ENCODE peak calls at places on chromosomes 3 and 15, in ten cellular contexts. One of them, this sample, is unnamed. For H3K4me1, the result is how much of the 10 kb centered on the place peaks cover.

GRCh38 chr15:98504998-98505397 is 143.3 kb upstream of the IGF1R start:
- DNase-seq in right lobe of liver: no peak
- DNase-seq in CD4-positive, alpha-beta memory T cell: no peak
- DNase-seq in psoas muscle: no peak
- DNase-seq in esophagus squamous epithelium: no peak
- DNase-seq in mammary epithelial cell: no peak
- DNase-seq in ovary: no peak
- DNase-seq in MM.1S: no peak
- DNase-seq in spleen: no peak
- DNase-seq in CD8-positive, alpha-beta memory T cell: no peak
- DNase-seq in this sample: no peak

GRCh38 chr15:64387562-64388168 is at the start of gene TRIP4:
- DNase-seq in CD4-positive, alpha-beta memory T cell: peak
- DNase-seq in mammary epithelial cell: peak
- DNase-seq in CD8-positive, alpha-beta memory T cell: peak
- DNase-seq in right lobe of liver: peak
- DNase-seq in MM.1S: peak
- DNase-seq in esophagus squamous epithelium: peak
- DNase-seq in psoas muscle: peak
- DNase-seq in ovary: peak
- DNase-seq in spleen: peak
- DNase-seq in this sample: peak

GRCh38 chr15:68652141-68652540 is 73.3 kb downstream of the CORO2B start:
- DNase-seq in ovary: no peak
- DNase-seq in mammary epithelial cell: no peak
- DNase-seq in right lobe of liver: no peak
- DNase-seq in psoas muscle: no peak
- DNase-seq in MM.1S: no peak
- DNase-seq in CD8-positive, alpha-beta memory T cell: no peak
- DNase-seq in CD4-positive, alpha-beta memory T cell: no peak
- DNase-seq in spleen: peak
- DNase-seq in esophagus squamous epithelium: no peak
- DNase-seq in this sample: no peak

GRCh38 chr3:3232251-3232650 is 52.8 kb upstream of the CRBN start:
- DNase-seq in CD8-positive, alpha-beta memory T cell: no peak
- DNase-seq in mammary epithelial cell: no peak
- DNase-seq in spleen: no peak
- DNase-seq in psoas muscle: no peak
- DNase-seq in esophagus squamous epithelium: no peak
- DNase-seq in MM.1S: no peak
- DNase-seq in right lobe of liver: no peak
- DNase-seq in CD4-positive, alpha-beta memory T cell: no peak
- DNase-seq in ovary: no peak
- DNase-seq in this sample: no peak

GRCh38 chr15:97909291-97909891 is 51.1 kb upstream of the ARRDC4 start:
- DNase-seq in spleen: peak
- DNase-seq in mammary epithelial cell: peak
- DNase-seq in MM.1S: peak
- DNase-seq in CD8-positive, alpha-beta memory T cell: no peak
- DNase-seq in esophagus squamous epithelium: peak
- DNase-seq in psoas muscle: peak
- DNase-seq in right lobe of liver: peak
- DNase-seq in CD4-positive, alpha-beta memory T cell: peak
- DNase-seq in ovary: peak
- DNase-seq in this sample: peak

GRCh38 chr15:23648920-23649515 is 1.4 kb upstream of the MAGEL2 start:
- DNase-seq in CD8-positive, alpha-beta memory T cell: no peak
- DNase-seq in esophagus squamous epithelium: no peak
- DNase-seq in spleen: no peak
- DNase-seq in right lobe of liver: no peak
- DNase-seq in psoas muscle: peak
- DNase-seq in mammary epithelial cell: no peak
- DNase-seq in MM.1S: peak
- DNase-seq in CD4-positive, alpha-beta memory T cell: no peak
- DNase-seq in ovary: peak
- DNase-seq in this sample: peak

GRCh38 chr15:51203797-51204196 is 109.1 kb upstream of the TNFAIP8L3 start:
- DNase-seq in ovary: no peak
- DNase-seq in right lobe of liver: no peak
- DNase-seq in CD4-positive, alpha-beta memory T cell: no peak
- DNase-seq in CD8-positive, alpha-beta memory T cell: no peak
- DNase-seq in MM.1S: no peak
- DNase-seq in mammary epithelial cell: peak
- DNase-seq in esophagus squamous epithelium: no peak
- DNase-seq in spleen: no peak
- DNase-seq in psoas muscle: no peak
- DNase-seq in this sample: peak

GRCh38 chr3:77620009-77620408 is 580.1 kb downstream of the ROBO2 start:
- DNase-seq in CD4-positive, alpha-beta memory T cell: no peak
- DNase-seq in ovary: no peak
- DNase-seq in right lobe of liver: no peak
- DNase-seq in mammary epithelial cell: no peak
- DNase-seq in CD8-positive, alpha-beta memory T cell: no peak
- DNase-seq in spleen: no peak
- DNase-seq in psoas muscle: no peak
- DNase-seq in esophagus squamous epithelium: no peak
- DNase-seq in MM.1S: no peak
- DNase-seq in this sample: peak

GRCh38 chr15:72784233-72784876 is 797 bp upstream of the ADPGK start:
- DNase-seq in CD4-positive, alpha-beta memory T cell: no peak
- DNase-seq in esophagus squamous epithelium: no peak
- DNase-seq in mammary epithelial cell: peak
- DNase-seq in spleen: no peak
- DNase-seq in psoas muscle: no peak
- DNase-seq in ovary: no peak
- DNase-seq in CD8-positive, alpha-beta memory T cell: no peak
- DNase-seq in MM.1S: peak
- DNase-seq in right lobe of liver: no peak
- DNase-seq in this sample: peak

GRCh38 chr15:85407421-85408269 is 27.2 kb downstream of the AKAP13 start:
- DNase-seq in esophagus squamous epithelium: no peak
- DNase-seq in mammary epithelial cell: peak
- DNase-seq in MM.1S: peak
- DNase-seq in spleen: no peak
- DNase-seq in ovary: no peak
- DNase-seq in CD4-positive, alpha-beta memory T cell: peak
- DNase-seq in right lobe of liver: no peak
- DNase-seq in CD8-positive, alpha-beta memory T cell: no peak
- DNase-seq in psoas muscle: no peak
- DNase-seq in this sample: peak

GRCh38 chr3:122794779-122795673 is at the start of gene SLC49A4:
- DNase-seq in mammary epithelial cell: peak
- DNase-seq in ovary: peak
- DNase-seq in psoas muscle: peak
- DNase-seq in spleen: peak
- DNase-seq in esophagus squamous epithelium: no peak
- DNase-seq in CD8-positive, alpha-beta memory T cell: peak
- DNase-seq in CD4-positive, alpha-beta memory T cell: peak
- DNase-seq in right lobe of liver: peak
- DNase-seq in MM.1S: peak
- DNase-seq in this sample: peak

GRCh38 chr3:65778966-65779365 is 259.8 kb downstream of the MAGI1 start:
- DNase-seq in MM.1S: no peak
- DNase-seq in CD8-positive, alpha-beta memory T cell: no peak
- DNase-seq in spleen: no peak
- DNase-seq in right lobe of liver: no peak
- DNase-seq in ovary: no peak
- DNase-seq in psoas muscle: no peak
- DNase-seq in CD4-positive, alpha-beta memory T cell: no peak
- DNase-seq in mammary epithelial cell: no peak
- DNase-seq in esophagus squamous epithelium: no peak
- DNase-seq in this sample: no peak

GRCh38 chr15:87145686-87146085 is 1066.0 kb downstream of the AGBL1 start:
- DNase-seq in spleen: no peak
- DNase-seq in ovary: no peak
- DNase-seq in CD8-positive, alpha-beta memory T cell: no peak
- DNase-seq in CD4-positive, alpha-beta memory T cell: no peak
- DNase-seq in MM.1S: no peak
- DNase-seq in esophagus squamous epithelium: no peak
- DNase-seq in right lobe of liver: no peak
- DNase-seq in mammary epithelial cell: no peak
- DNase-seq in psoas muscle: no peak
- DNase-seq in this sample: no peak

GRCh38 chr3:15778332-15778858 is 19.4 kb downstream of the ANKRD28 start:
- DNase-seq in CD4-positive, alpha-beta memory T cell: no peak
- DNase-seq in ovary: no peak
- DNase-seq in CD8-positive, alpha-beta memory T cell: no peak
- DNase-seq in spleen: no peak
- DNase-seq in MM.1S: no peak
- DNase-seq in right lobe of liver: no peak
- DNase-seq in mammary epithelial cell: no peak
- DNase-seq in esophagus squamous epithelium: no peak
- DNase-seq in psoas muscle: no peak
- DNase-seq in this sample: no peak
- H3K4me1 ChIP-seq in CD4-positive, alpha-beta memory T cell: under half
- H3K4me1 ChIP-seq in ovary: under half
- H3K4me1 ChIP-seq in CD8-positive, alpha-beta memory T cell: under half
- H3K4me1 ChIP-seq in spleen: under half
- H3K4me1 ChIP-seq in MM.1S: under half
- H3K4me1 ChIP-seq in right lobe of liver: under half
- H3K4me1 ChIP-seq in mammary epithelial cell: half or more
- H3K4me1 ChIP-seq in esophagus squamous epithelium: under half
- H3K4me1 ChIP-seq in psoas muscle: under half
- H3K4me1 ChIP-seq in this sample: under half

GRCh38 chr3:133570937-133571320 is 2.6 kb upstream of the CDV3 start:
- DNase-seq in CD8-positive, alpha-beta memory T cell: no peak
- DNase-seq in MM.1S: no peak
- DNase-seq in mammary epithelial cell: no peak
- DNase-seq in CD4-positive, alpha-beta memory T cell: no peak
- DNase-seq in esophagus squamous epithelium: no peak
- DNase-seq in spleen: no peak
- DNase-seq in ovary: no peak
- DNase-seq in right lobe of liver: no peak
- DNase-seq in psoas muscle: no peak
- DNase-seq in this sample: peak
- H3K4me1 ChIP-seq in CD8-positive, alpha-beta memory T cell: under half
- H3K4me1 ChIP-seq in MM.1S: under half
- H3K4me1 ChIP-seq in mammary epithelial cell: half or more
- H3K4me1 ChIP-seq in CD4-positive, alpha-beta memory T cell: under half
- H3K4me1 ChIP-seq in esophagus squamous epithelium: half or more
- H3K4me1 ChIP-seq in spleen: under half
- H3K4me1 ChIP-seq in ovary: under half
- H3K4me1 ChIP-seq in right lobe of liver: under half
- H3K4me1 ChIP-seq in psoas muscle: under half
- H3K4me1 ChIP-seq in this sample: under half

DNA sequence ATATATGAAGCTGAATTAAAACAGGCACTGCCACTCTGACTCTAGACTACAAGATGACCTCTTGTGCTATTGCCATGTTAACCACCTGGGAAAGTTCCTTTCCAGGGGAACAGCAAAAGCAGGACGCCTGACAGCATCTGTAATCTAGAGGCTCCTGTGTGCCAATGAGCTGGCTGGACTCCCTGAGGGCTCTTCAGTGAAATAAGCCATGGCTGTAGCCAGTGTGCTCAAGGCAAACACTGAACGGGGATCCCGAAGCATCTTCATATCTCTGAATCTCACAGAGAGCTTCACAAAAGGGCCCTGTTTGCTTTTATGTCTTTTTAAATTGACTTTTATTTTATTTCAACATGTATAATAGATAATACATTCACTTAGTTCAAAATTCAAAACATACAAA is 57.2 kb downstream of the BFSP2 start:
- DNase-seq in right lobe of liver: no peak
- DNase-seq in esophagus squamous epithelium: no peak
- DNase-seq in CD8-positive, alpha-beta memory T cell: no peak
- DNase-seq in MM.1S: no peak
- DNase-seq in spleen: no peak
- DNase-seq in CD4-positive, alpha-beta memory T cell: no peak
- DNase-seq in ovary: no peak
- DNase-seq in mammary epithelial cell: no peak
- DNase-seq in psoas muscle: no peak
- DNase-seq in this sample: no peak
- H3K4me1 ChIP-seq in right lobe of liver: under half
- H3K4me1 ChIP-seq in esophagus squamous epithelium: under half
- H3K4me1 ChIP-seq in CD8-positive, alpha-beta memory T cell: under half
- H3K4me1 ChIP-seq in MM.1S: under half
- H3K4me1 ChIP-seq in spleen: under half
- H3K4me1 ChIP-seq in CD4-positive, alpha-beta memory T cell: under half
- H3K4me1 ChIP-seq in ovary: under half
- H3K4me1 ChIP-seq in mammary epithelial cell: under half
- H3K4me1 ChIP-seq in psoas muscle: under half
- H3K4me1 ChIP-seq in this sample: under half

DNA sequence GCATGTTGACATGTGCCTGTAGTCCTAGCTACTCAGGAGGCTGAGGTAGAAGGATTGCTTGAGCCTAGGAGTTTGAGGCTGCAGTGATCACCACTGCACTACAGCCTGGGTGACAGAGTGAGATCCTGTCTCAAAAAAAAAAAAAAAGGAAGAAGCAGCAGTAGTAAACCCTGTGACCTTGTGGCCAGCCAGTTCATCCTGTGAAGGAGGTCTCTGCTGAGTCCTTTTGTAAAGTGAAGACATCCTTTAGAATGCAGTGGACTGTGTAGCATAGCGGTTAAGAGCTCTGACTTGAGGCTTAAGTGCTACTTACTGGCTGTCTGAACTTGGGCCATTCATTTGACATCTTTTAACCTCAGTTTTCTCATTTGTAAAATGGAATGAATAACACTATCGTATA is 8.3 kb downstream of the EXOSC7 start:
- DNase-seq in right lobe of liver: no peak
- DNase-seq in mammary epithelial cell: no peak
- DNase-seq in MM.1S: no peak
- DNase-seq in psoas muscle: no peak
- DNase-seq in esophagus squamous epithelium: no peak
- DNase-seq in ovary: no peak
- DNase-seq in spleen: no peak
- DNase-seq in CD8-positive, alpha-beta memory T cell: no peak
- DNase-seq in CD4-positive, alpha-beta memory T cell: no peak
- DNase-seq in this sample: no peak
- H3K4me1 ChIP-seq in right lobe of liver: under half
- H3K4me1 ChIP-seq in mammary epithelial cell: half or more
- H3K4me1 ChIP-seq in MM.1S: under half
- H3K4me1 ChIP-seq in psoas muscle: under half
- H3K4me1 ChIP-seq in esophagus squamous epithelium: half or more
- H3K4me1 ChIP-seq in ovary: under half
- H3K4me1 ChIP-seq in spleen: under half
- H3K4me1 ChIP-seq in CD8-positive, alpha-beta memory T cell: under half
- H3K4me1 ChIP-seq in CD4-positive, alpha-beta memory T cell: under half
- H3K4me1 ChIP-seq in this sample: under half

GRCh38 chr15:74171965-74172541 is 1.5 kb upstream of the ISLR start:
- DNase-seq in CD8-positive, alpha-beta memory T cell: no peak
- DNase-seq in spleen: no peak
- DNase-seq in CD4-positive, alpha-beta memory T cell: no peak
- DNase-seq in psoas muscle: no peak
- DNase-seq in ovary: peak
- DNase-seq in right lobe of liver: no peak
- DNase-seq in mammary epithelial cell: no peak
- DNase-seq in esophagus squamous epithelium: no peak
- DNase-seq in MM.1S: no peak
- DNase-seq in this sample: no peak
- H3K4me1 ChIP-seq in CD8-positive, alpha-beta memory T cell: under half
- H3K4me1 ChIP-seq in spleen: under half
- H3K4me1 ChIP-seq in CD4-positive, alpha-beta memory T cell: under half
- H3K4me1 ChIP-seq in psoas muscle: under half
- H3K4me1 ChIP-seq in ovary: half or more
- H3K4me1 ChIP-seq in right lobe of liver: under half
- H3K4me1 ChIP-seq in mammary epithelial cell: under half
- H3K4me1 ChIP-seq in esophagus squamous epithelium: half or more
- H3K4me1 ChIP-seq in MM.1S: under half
- H3K4me1 ChIP-seq in this sample: under half

This sample was measured in fibroblast of lung.